ENCODE peak calls at places on chromosome 7, in nine cellular contexts. E, Z, D, S, F, T, J, Q and I are unnamed samples.

GRCh38 chr7:105399043-105399725 is 10.5 kb upstream of the SRPK2 start:
- DNase-seq in E (no peak), Z (no peak), D (no peak), S (no peak), F (no peak), T (peak; percentile 43), J (no peak), Q (no peak), I (no peak)

GRCh38 chr7:17030559-17030958 is 148.8 kb upstream of the AGR3 start:
- DNase-seq in E (no peak), Z (no peak), D (no peak), S (no peak), F (no peak), T (no peak), J (no peak), Q (no peak), I (no peak)

GRCh38 chr7:158187055-158187770 is 400.4 kb downstream of the PTPRN2 start:
- DNase-seq in E (no peak), Z (peak; percentile 31), D (no peak), S (no peak), F (no peak), T (peak; percentile 4), J (no peak), Q (no peak), I (no peak)

GRCh38 chr7:17009007-17009719 is 127.4 kb upstream of the AGR3 start:
- DNase-seq in E (no peak), Z (peak; percentile 21), D (no peak), S (no peak), F (no peak), T (peak; percentile 21), J (no peak), Q (no peak), I (no peak)

GRCh38 chr7:124784879-124785818 is 19.6 kb upstream of the GPR37 start:
- DNase-seq in E (no peak), Z (peak; percentile 54), D (no peak), S (no peak), F (peak; percentile 58), T (peak; percentile 63), J (no peak), Q (no peak), I (peak; percentile 73)

GRCh38 chr7:43763183-43763582 is 4.7 kb downstream of the BLVRA start:
- DNase-seq in E (no peak), Z (no peak), D (no peak), S (no peak), F (no peak), T (no peak), J (peak; percentile 41), Q (no peak), I (no peak)

GRCh38 chr7:33446551-33446950 is 317.2 kb downstream of the BBS9 start:
- DNase-seq in E (no peak), Z (peak; percentile 40), D (no peak), S (no peak), F (peak; percentile 87), T (no peak), J (no peak), Q (no peak), I (no peak)

GRCh38 chr7:21767300-21767900 is 178.3 kb downstream of the CDCA7L start:
- DNase-seq in E (peak; percentile 9), Z (peak; percentile 96), D (peak; percentile 24), S (no peak), F (peak; percentile 90), T (peak; percentile 68), J (no peak), Q (no peak), I (peak; percentile 69)

GRCh38 chr7:24821045-24821853 is 64.0 kb upstream of the GSDME start:
- DNase-seq in E (peak; percentile 43), Z (no peak), D (peak; percentile 29), S (peak; percentile 92), F (no peak), T (peak; percentile 94), J (peak; percentile 84), Q (no peak), I (no peak)

GRCh38 chr7:90242369-90243168 is 2.4 kb upstream of the CFAP69 start:
- DNase-seq in E (no peak), Z (no peak), D (no peak), S (no peak), F (no peak), T (no peak), J (no peak), Q (no peak), I (no peak)

GRCh38 chr7:29557954-29558353 is 5.7 kb upstream of the PRR15 start:
- DNase-seq in E (no peak), Z (no peak), D (no peak), S (no peak), F (no peak), T (no peak), J (no peak), Q (no peak), I (no peak)

GRCh38 chr7:30907527-30908267 is 4.0 kb upstream of the AQP1 start:
- DNase-seq in E (no peak), Z (no peak), D (no peak), S (no peak), F (no peak), T (no peak), J (no peak), Q (no peak), I (no peak)

GRCh38 chr7:21256310-21256877 is 171.5 kb upstream of the SP4 start:
- DNase-seq in E (no peak), Z (peak; percentile 69), D (no peak), S (no peak), F (peak; percentile 49), T (peak; percentile 57), J (no peak), Q (no peak), I (no peak)